ENCODE peak calls at places on chromosomes 5 and 9, in five cellular contexts. D, Z, H, L and E are unnamed samples.

GRCh38 chr9:116287721-116288120 is 134.1 kb downstream of the PAPPA start:
- DNase-seq in Z (no peak), D (no peak), L (no peak), H (no peak), E (no peak)

GRCh38 chr5:126826619-126827215 is 49.8 kb downstream of the LMNB1 start:
- DNase-seq in Z (no peak), H (no peak), D (no peak), L (no peak), E (no peak)

GRCh38 chr5:168802337-168802736 is 223.2 kb upstream of the PANK3 start:
- DNase-seq in D (no peak), L (no peak), H (no peak), Z (no peak), E (no peak)

GRCh38 chr5:161167001-161167765 is 315.2 kb upstream of the ATP10B start:
- DNase-seq in L (no peak), D (peak), Z (no peak), H (peak), E (no peak)

GRCh38 chr5:36744041-36744677 is 132.4 kb upstream of the NIPBL start:
- DNase-seq in D (no peak), Z (no peak), H (no peak), L (no peak), E (no peak)

GRCh38 chr5:132280371-132281240 is 13.6 kb upstream of the SLC22A4 start:
- DNase-seq in H (no peak), D (no peak), L (no peak), Z (no peak), E (no peak)

GRCh38 chr5:61943718-61944117 is 362.3 kb upstream of the KIF2A start:
- DNase-seq in H (no peak), L (no peak), D (no peak), Z (no peak), E (no peak)

GRCh38 chr9:99677281-99677680 is 144.4 kb upstream of the NR4A3 start:
- DNase-seq in Z (no peak), H (no peak), L (no peak), D (no peak), E (no peak)

GRCh38 chr9:93807166-93808013 is 147.8 kb downstream of the BARX1 start:
- DNase-seq in L (no peak), D (no peak), H (no peak), Z (no peak), E (peak)

GRCh38 chr9:131667576-131667975 is 72.3 kb downstream of the RAPGEF1 start:
- DNase-seq in L (no peak), D (no peak), Z (no peak), H (no peak), E (no peak)

GRCh38 chr5:145554399-145554798 is 280.7 kb downstream of the PRELID2 start:
- DNase-seq in D (peak), Z (no peak), H (no peak), L (no peak), E (no peak)

GRCh38 chr5:32504923-32505596 is 60.5 kb upstream of the ZFR start:
- DNase-seq in L (peak), H (no peak), D (no peak), Z (peak), E (no peak)

GRCh38 chr5:52779213-52779612 is 8.5 kb upstream of the ITGA1 start:
- DNase-seq in H (no peak), D (no peak), Z (no peak), L (no peak), E (no peak)

GRCh38 chr9:137757613-137758029 is 120.0 kb upstream of the CACNA1B start:
- DNase-seq in H (no peak), Z (no peak), D (no peak), L (no peak), E (no peak)

GRCh38 chr9:93701494-93702218 is 125.3 kb downstream of the PHF2 start:
- DNase-seq in Z (no peak), D (no peak), H (no peak), L (no peak), E (no peak)

GRCh38 chr5:56607551-56607950 is 207.8 kb upstream of the MAP3K1 start:
- DNase-seq in Z (no peak), L (no peak), D (no peak), H (no peak), E (no peak)

GRCh38 chr5:83718195-83718825 is 2.3 kb downstream of the HAPLN1 start:
- DNase-seq in D (peak), H (peak), Z (no peak), L (peak), E (no peak)

GRCh38 chr5:144191998-144192397 is 21.3 kb downstream of the KCTD16 start:
- DNase-seq in H (peak), L (peak), Z (no peak), D (peak), E (no peak)

GRCh38 chr5:160887780-160888179 is 35.8 kb upstream of the ATP10B start:
- DNase-seq in H (no peak), D (peak), L (no peak), Z (no peak), E (no peak)

GRCh38 chr9:97517331-97518089 is 16.0 kb downstream of the TMOD1 start:
- DNase-seq in H (no peak), L (no peak), Z (no peak), D (no peak), E (no peak)